ENCODE peak calls at places on chromosomes 6 and 20, in eight cellular contexts. M, Q, B, A, Z, X, G and H are unnamed samples.
A peak's percentile ranks its signal among the peaks of the same experiment; 100 is the strongest.

GRCh38 chr6:150169609-150170008 is 26.8 kb downstream of the PPP1R14C start:
- DNase-seq in M (no peak), Q (no peak), B (no peak), A (no peak), Z (no peak), X (no peak), G (peak; percentile 47), H (no peak)

GRCh38 chr6:146876271-146877151 is 277.7 kb downstream of the ADGB start:
- DNase-seq in M (no peak), Q (no peak), B (no peak), A (no peak), Z (no peak), X (no peak), G (peak; percentile 28), H (no peak)

GRCh38 chr6:7424058-7424457 is 34.5 kb downstream of the RIOK1 start:
- DNase-seq in M (no peak), Q (no peak), B (no peak), A (no peak), Z (no peak), X (no peak), G (no peak), H (no peak)

GRCh38 chr6:119027465-119027864 is 51.0 kb downstream of the FAM184A start:
- DNase-seq in M (no peak), Q (no peak), B (no peak), A (no peak), Z (no peak), X (no peak), G (no peak), H (no peak)

GRCh38 chr6:118804091-118804490 is 89.9 kb upstream of the ASF1A start:
- DNase-seq in M (no peak), Q (no peak), B (no peak), A (no peak), Z (no peak), X (no peak), G (no peak), H (no peak)

GRCh38 chr20:37873909-37874308 is 29.0 kb upstream of the VSTM2L start:
- DNase-seq in M (no peak), Q (no peak), B (no peak), A (no peak), Z (no peak), X (no peak), G (no peak), H (no peak)

GRCh38 chr20:43963872-43964791 is 49.5 kb downstream of the TOX2 start:
- DNase-seq in M (no peak), Q (no peak), B (no peak), A (no peak), Z (no peak), X (peak; percentile 17), G (peak; percentile 66), H (no peak)

GRCh38 chr6:106913111-106913510 is 61.4 kb downstream of the CD24 start:
- DNase-seq in M (no peak), Q (no peak), B (no peak), A (no peak), Z (no peak), X (no peak), G (no peak), H (no peak)

GRCh38 chr20:17848249-17848648 is 120.3 kb downstream of the SNX5 start:
- DNase-seq in M (no peak), Q (no peak), B (no peak), A (no peak), Z (no peak), X (no peak), G (no peak), H (no peak)

GRCh38 chr6:70955441-70956190 is 1.2 kb downstream of the B3GAT2 start:
- DNase-seq in M (peak; percentile 85), Q (peak; percentile 81), B (peak; percentile 74), A (peak; percentile 81), Z (peak; percentile 77), X (peak; percentile 83), G (peak; percentile 42), H (peak; percentile 86)